ENCODE peak calls at places on chromosome 6, in seven cellular contexts. D is activated CD4-positive, alpha-beta T cell treated with anti-CD3 and anti-CD28 coated beads for 36 hours; O is foreskin fibroblast; W is glomerular endothelial cell; A is skeletal muscle cell; G is HepG2; P is activated naive CD8-positive, alpha-beta T cell treated with anti-CD3 and anti-CD28 coated beads, Interleukin-2, amount 10 ng/mL, durations not matched to agents 7 days and 5 days. S is an unnamed sample.

GRCh38 chr6:45105170-45105820 is 222.8 kb upstream of the RUNX2 start:
- DNase-seq in D (no peak), A (no peak), W (no peak), G (no peak), O (no peak), P (no peak), S (no peak)

GRCh38 chr6:7261030-7261841 is 51.8 kb downstream of the SSR1 start:
- DNase-seq in A (peak; percentile 49), O (peak; percentile 86), G (peak; percentile 96), W (no peak), D (peak; percentile 75), P (peak; percentile 52), S (peak; percentile 69)

GRCh38 chr6:33320315-33321181 is 3.0 kb upstream of the ZBTB22 start:
- DNase-seq in D (no peak), W (no peak), A (peak; percentile 84), G (no peak), O (peak; percentile 95), P (no peak), S (no peak)

GRCh38 chr6:16441262-16441661 is 202.9 kb downstream of the GMPR start:
- DNase-seq in W (no peak), G (no peak), D (no peak), P (no peak), A (no peak), O (no peak), S (no peak)

GRCh38 chr6:117487831-117488230 is 5.4 kb downstream of the DCBLD1 start:
- DNase-seq in P (no peak), O (no peak), W (no peak), G (no peak), A (no peak), D (no peak), S (no peak)

GRCh38 chr6:50087231-50087954 is 37.7 kb upstream of the DEFB112 start:
- DNase-seq in O (peak; percentile 57), A (peak; percentile 19), P (no peak), G (peak; percentile 5), W (no peak), D (no peak), S (no peak)

GRCh38 chr6:163398104-163398503 is 16.4 kb upstream of the QKI start:
- DNase-seq in G (no peak), A (no peak), W (no peak), O (no peak), P (no peak), D (no peak), S (no peak)

GRCh38 chr6:73694711-73695411 is 1.1 kb upstream of the CD109 start:
- DNase-seq in G (no peak), D (peak; percentile 38), W (no peak), P (no peak), A (peak; percentile 27), O (peak; percentile 62), S (no peak)

GRCh38 chr6:18360188-18360587 is 27.0 kb upstream of the RNF144B start:
- DNase-seq in A (no peak), O (no peak), W (no peak), P (no peak), D (no peak), G (no peak), S (no peak)

GRCh38 chr6:148501178-148501590 is 158.5 kb downstream of the SASH1 start:
- DNase-seq in D (no peak), G (no peak), A (peak; percentile 98), W (no peak), O (peak; percentile 90), P (no peak), S (no peak)

GRCh38 chr6:110513001-110513400 is 36.6 kb upstream of the SLC22A16 start:
- DNase-seq in G (no peak), D (no peak), W (no peak), A (no peak), P (no peak), O (no peak), S (no peak)

GRCh38 chr6:148951662-148952061 is 204.8 kb downstream of the UST start:
- DNase-seq in A (no peak), O (no peak), P (no peak), G (no peak), D (no peak), W (no peak), S (no peak)

GRCh38 chr6:52403627-52404026 is 16.5 kb upstream of the EFHC1 start:
- DNase-seq in A (no peak), D (no peak), W (no peak), O (no peak), G (no peak), P (no peak), S (no peak)

GRCh38 chr6:106082735-106083398 is 3.3 kb upstream of the PRDM1 start:
- DNase-seq in O (peak; percentile 88), W (no peak), P (no peak), A (peak; percentile 82), G (no peak), D (peak; percentile 30), S (no peak)

GRCh38 chr6:158797331-158798202 is 21.6 kb downstream of the EZR start:
- DNase-seq in W (no peak), O (no peak), P (no peak), D (no peak), A (no peak), G (no peak), S (no peak)

GRCh38 chr6:136371951-136372350 is 82.3 kb upstream of the BCLAF1 start:
- DNase-seq in D (no peak), A (no peak), P (no peak), G (no peak), W (no peak), O (no peak), S (no peak)

GRCh38 chr6:53916804-53917463 is 122.1 kb downstream of the LRRC1 start:
- DNase-seq in O (no peak), W (no peak), G (no peak), D (no peak), P (no peak), A (no peak), S (no peak)

GRCh38 chr6:132919476-132919875 is 105.1 kb downstream of the RPS12 start:
- DNase-seq in G (no peak), D (no peak), W (no peak), A (peak; percentile 96), P (no peak), O (peak; percentile 91), S (no peak)

GRCh38 chr6:126312013-126312665 is 27.8 kb upstream of the CENPW start:
- DNase-seq in W (no peak), P (no peak), D (no peak), G (peak; percentile 44), O (no peak), A (no peak), S (no peak)

GRCh38 chr6:157648561-157648960 is 174.5 kb upstream of the SNX9 start:
- DNase-seq in D (no peak), G (no peak), A (no peak), P (no peak), O (no peak), W (no peak), S (no peak)

GRCh38 chr6:41677430-41678045 is 39.3 kb downstream of the MDFI start:
- DNase-seq in P (no peak), G (no peak), O (no peak), W (no peak), A (no peak), D (no peak), S (no peak)

GRCh38 chr6:34145161-34146020 is 496 bp downstream of the GRM4 start:
- DNase-seq in G (no peak), D (peak; percentile 37), P (peak; percentile 57), O (peak; percentile 59), W (no peak), A (peak; percentile 12), S (peak; percentile 25)

GRCh38 chr6:121506761-121507754 is 71.6 kb downstream of the GJA1 start:
- DNase-seq in O (peak; percentile 61), A (no peak), G (no peak), P (no peak), W (no peak), D (no peak), S (no peak)

GRCh38 chr6:150680510-150680909 is 80.8 kb downstream of the PLEKHG1 start:
- DNase-seq in A (no peak), D (no peak), W (no peak), O (no peak), G (no peak), P (no peak), S (no peak)

GRCh38 chr6:157768863-157769551 is 54.0 kb upstream of the SNX9 start:
- DNase-seq in G (no peak), P (no peak), D (peak; percentile 55), O (no peak), A (no peak), W (no peak), S (peak; percentile 58)

GRCh38 chr6:113696960-113697359 is 160.2 kb upstream of the MARCKS start:
- DNase-seq in P (no peak), W (no peak), D (no peak), O (no peak), G (no peak), A (no peak), S (no peak)

GRCh38 chr6:2848851-2849250 is 7.2 kb upstream of the SERPINB1 start:
- DNase-seq in D (peak; percentile 86), O (no peak), P (peak; percentile 61), A (no peak), G (no peak), W (no peak), S (peak; percentile 85)

GRCh38 chr6:35731736-35732532 is 4.9 kb upstream of the ARMC12 start:
- DNase-seq in W (peak; percentile 83), O (peak; percentile 95), A (peak; percentile 98), D (peak; percentile 99), G (peak; percentile 96), P (peak; percentile 97), S (peak; percentile 98)

S was measured in activated CD8-positive, alpha-beta T cell treated with anti-CD3 and anti-CD28 coated beads for 36 hours.